ENCODE peak calls at places on chromosomes 4 and X, in nine cellular contexts. I is Caki2; M is head of caudate nucleus; C is endodermal cell; U is left ventricle myocardium superior; X is stimulated activated CD8-positive, alpha-beta memory T cell treated with anti-CD3 and anti-CD28 coated beads, Interleukin-12 subunit alpha, Interleukin-12 subunit beta, amount 100 ng/mL, for 1 hour; A is stomach; K is fibroblast of pulmonary artery; W is T-helper 2 cell. P is an unnamed sample.

GRCh38 chr4:5137927-5138326 is 86.6 kb downstream of the STK32B start:
- DNase-seq in I (peak; percentile 71), M (no peak), C (no peak), U (no peak), X (no peak), A (peak; percentile 69), K (no peak), W (no peak), P (peak; percentile 62)

GRCh38 chrX:19842542-19842941 is 44.9 kb downstream of the SH3KBP1 start:
- DNase-seq in I (no peak), M (no peak), C (no peak), U (no peak), X (no peak), A (no peak), K (no peak), W (no peak), P (no peak)

GRCh38 chr4:16082424-16083216 is 1.2 kb downstream of the PROM1 start:
- DNase-seq in I (no peak), M (peak; percentile 27), C (peak; percentile 96), U (peak; percentile 49), X (no peak), A (no peak), K (peak; percentile 6), W (no peak), P (peak; percentile 39)

GRCh38 chrX:83278988-83279387 is 229.1 kb upstream of the POU3F4 start:
- DNase-seq in I (no peak), M (no peak), C (no peak), U (no peak), X (no peak), A (no peak), K (no peak), W (no peak), P (no peak)

GRCh38 chr4:134533068-134533467 is 331.5 kb upstream of the PABPC4L start:
- DNase-seq in I (no peak), M (no peak), C (no peak), U (no peak), X (no peak), A (no peak), K (no peak), W (no peak), P (no peak)

GRCh38 chrX:120021927-120022326 is 55.6 kb downstream of the RHOXF2B start:
- DNase-seq in I (no peak), M (no peak), C (no peak), U (no peak), X (no peak), A (no peak), K (no peak), W (no peak), P (no peak)

GRCh38 chr4:44447563-44448504 is 775 bp downstream of the KCTD8 start:
- DNase-seq in I (no peak), M (peak; percentile 71), C (peak; percentile 87), U (peak; percentile 46), X (no peak), A (peak; percentile 70), K (peak; percentile 41), W (no peak), P (peak; percentile 19)

GRCh38 chr4:659851-660250 is 14.2 kb downstream of the ATP5ME start:
- DNase-seq in I (no peak), M (no peak), C (no peak), U (no peak), X (no peak), A (no peak), K (no peak), W (no peak), P (no peak)

GRCh38 chr4:38819569-38819968 is 15.0 kb upstream of the TLR1 start:
- DNase-seq in I (peak; percentile 30), M (no peak), C (no peak), U (no peak), X (no peak), A (no peak), K (no peak), W (no peak), P (no peak)

GRCh38 chr4:144787365-144788263 is 141.7 kb downstream of the HHIP start:
- DNase-seq in I (peak; percentile 22), M (no peak), C (no peak), U (no peak), X (no peak), A (no peak), K (peak; percentile 71), W (no peak), P (peak; percentile 16)

GRCh38 chr4:85720736-85721135 is 245.8 kb downstream of the ARHGAP24 start:
- DNase-seq in I (peak; percentile 16), M (no peak), C (no peak), U (no peak), X (no peak), A (no peak), K (peak; percentile 62), W (no peak), P (peak; percentile 25)

GRCh38 chr4:1746265-1746691 is 25.0 kb downstream of the TACC3 start:
- DNase-seq in I (no peak), M (peak; percentile 74), C (peak; percentile 99), U (peak; percentile 84), X (peak; percentile 59), A (peak; percentile 80), K (peak; percentile 72), W (peak; percentile 68), P (peak; percentile 90)

GRCh38 chr4:33724685-33725084 is 2519.6 kb downstream of the ARAP2 start:
- DNase-seq in I (no peak), M (no peak), C (no peak), U (no peak), X (no peak), A (no peak), K (no peak), W (no peak), P (no peak)

GRCh38 chr4:75036046-75036445 is 103.1 kb downstream of the PARM1 start:
- DNase-seq in I (no peak), M (no peak), C (no peak), U (no peak), X (no peak), A (no peak), K (no peak), W (no peak), P (no peak)